ENCODE peak calls at places on chromosomes 7 and 10, in six cellular contexts. K is kidney tubule cell, T is iPS-NIHi11, P is AG09319, S is Panc1, V is occipital lobe. M is an unnamed sample.

GRCh38 chr7:108569381-108570145 is at the start of the genes DNAJB9 and THAP5:
- DNase-seq in K (peak), T (peak), V (peak), S (peak), P (peak), M (peak)

GRCh38 chr10:89207801-89208551 is 859 bp upstream of the CH25H start:
- DNase-seq in P (no peak), S (peak), V (no peak), K (peak), T (peak), M (no peak)

GRCh38 chr7:45922810-45923209 is 1.7 kb upstream of the IGFBP3 start:
- DNase-seq in K (peak), T (no peak), P (no peak), S (no peak), V (no peak), M (no peak)

GRCh38 chr10:132865236-132865635 is 77.1 kb downstream of the CFAP46 start:
- DNase-seq in K (no peak), P (no peak), S (no peak), T (no peak), V (no peak), M (no peak)

GRCh38 chr7:192035-192649 is at the start of gene FAM20C:
- DNase-seq in K (peak), T (peak), P (peak), S (no peak), V (peak), M (peak)

GRCh38 chr7:74043523-74043951 is 15.6 kb downstream of the ELN start:
- DNase-seq in P (no peak), T (peak), V (no peak), S (no peak), K (no peak), M (peak)

GRCh38 chr7:50684702-50685074 is 98.0 kb downstream of the GRB10 start:
- DNase-seq in T (no peak), S (no peak), P (no peak), K (no peak), V (no peak), M (no peak)

GRCh38 chr10:79399242-79399831 is 46.1 kb downstream of the ZCCHC24 start:
- DNase-seq in K (peak), T (peak), P (peak), V (peak), S (no peak), M (peak)

GRCh38 chr7:72919256-72919775 is 5.6 kb upstream of the POM121 start:
- DNase-seq in K (no peak), P (no peak), T (no peak), V (no peak), S (no peak), M (no peak)

GRCh38 chr10:94307046-94307615 is 55.6 kb downstream of the NOC3L start:
- DNase-seq in K (peak), V (no peak), T (no peak), S (no peak), P (no peak), M (no peak)

GRCh38 chr7:41570766-41571165 is 132.1 kb downstream of the INHBA start:
- DNase-seq in T (no peak), S (no peak), K (no peak), V (no peak), P (no peak), M (no peak)

GRCh38 chr7:92613720-92614119 is 23.5 kb upstream of the FAM133B start:
- DNase-seq in S (no peak), P (no peak), T (no peak), K (no peak), V (no peak), M (no peak)

GRCh38 chr7:70307544-70308106 is 709.4 kb downstream of the AUTS2 start:
- DNase-seq in P (no peak), T (no peak), K (no peak), V (no peak), S (no peak), M (no peak)

GRCh38 chr7:47370461-47371042 is 211.4 kb downstream of the TNS3 start:
- DNase-seq in P (no peak), V (no peak), S (no peak), T (no peak), K (peak), M (no peak)

GRCh38 chr7:155377837-155378579 is 79.9 kb upstream of the EN2 start:
- DNase-seq in S (no peak), V (no peak), K (peak), T (peak), P (no peak), M (no peak)

GRCh38 chr10:35216303-35216905 is 89.8 kb downstream of the CREM start:
- DNase-seq in K (peak), P (no peak), T (no peak), V (no peak), S (no peak), M (no peak)

GRCh38 chr10:10165415-10165814 is 852.3 kb upstream of the CELF2 start:
- DNase-seq in P (no peak), S (no peak), K (no peak), T (peak), V (no peak), M (no peak)

GRCh38 chr10:110357252-110357780 is 52.6 kb upstream of the SMNDC1 start:
- DNase-seq in K (peak), T (no peak), S (no peak), P (peak), V (peak), M (peak)

GRCh38 chr10:5396545-5396944 is 8.1 kb downstream of the TUBAL3 start:
- DNase-seq in T (no peak), K (no peak), P (no peak), S (no peak), V (peak), M (no peak)

GRCh38 chr10:75772153-75772887 is 340.9 kb downstream of the LRMDA start:
- DNase-seq in S (no peak), V (no peak), P (no peak), K (no peak), T (no peak), M (no peak)

GRCh38 chr10:44936314-44936975 is 23.2 kb upstream of the RASSF4 start:
- DNase-seq in V (no peak), T (no peak), P (no peak), S (no peak), K (no peak), M (no peak)

GRCh38 chr7:75619636-75620035 is 119.1 kb downstream of the HIP1 start:
- DNase-seq in P (no peak), K (no peak), S (no peak), V (no peak), T (no peak), M (no peak)

GRCh38 chr7:148727501-148728278 is 29.0 kb downstream of the CUL1 start:
- DNase-seq in K (peak), P (no peak), T (no peak), S (no peak), V (no peak), M (no peak)

GRCh38 chr7:37354661-37355131 is 94.0 kb downstream of the ELMO1 start:
- DNase-seq in T (no peak), K (peak), S (no peak), V (no peak), P (no peak), M (no peak)

M was measured in brain pericyte.